ENCODE peak calls at places on chromosomes 2 and 18, in five cellular contexts. W, Z, U, G and B are unnamed samples.

GRCh38 chr18:9803698-9804516 is 81.9 kb upstream of the TXNDC2 start:
- DNase-seq in W (no peak), Z (no peak), U (no peak), G (no peak), B (no peak)

GRCh38 chr2:164697688-164698290 is 76.5 kb upstream of the GRB14 start:
- DNase-seq in W (no peak), Z (no peak), U (peak; percentile 44), G (no peak), B (no peak)

GRCh38 chr2:240456607-240457222 is 21.3 kb downstream of the GPC1 start:
- DNase-seq in W (no peak), Z (no peak), U (no peak), G (no peak), B (no peak)

GRCh38 chr2:88214631-88215030 is 44.5 kb downstream of the THNSL2 start:
- DNase-seq in W (no peak), Z (no peak), U (no peak), G (no peak), B (no peak)

GRCh38 chr2:150228936-150229335 is 258.5 kb downstream of the RND3 start:
- DNase-seq in W (no peak), Z (no peak), U (no peak), G (no peak), B (no peak)

GRCh38 chr2:240645346-240646060 is 20.2 kb downstream of the GPR35 start:
- DNase-seq in W (no peak), Z (no peak), U (no peak), G (no peak), B (no peak)

GRCh38 chr2:111049792-111050640 is 70.7 kb upstream of the BCL2L11 start:
- DNase-seq in W (no peak), Z (peak; percentile 46), U (peak; percentile 29), G (no peak), B (no peak)

GRCh38 chr2:170341684-170342631 is 164.0 kb downstream of the MYO3B start:
- DNase-seq in W (peak; percentile 7), Z (no peak), U (no peak), G (no peak), B (no peak)

GRCh38 chr18:60358516-60358915 is 14.1 kb downstream of the MC4R start:
- DNase-seq in W (no peak), Z (no peak), U (no peak), G (no peak), B (no peak)

GRCh38 chr18:79849328-79850207 is 51.8 kb downstream of the KCNG2 start:
- DNase-seq in W (no peak), Z (no peak), U (no peak), G (no peak), B (no peak)

GRCh38 chr18:35581555-35582309 is at the start of gene GALNT1:
- DNase-seq in W (peak; percentile 2), Z (peak; percentile 17), U (peak; percentile 20), G (no peak), B (no peak)

GRCh38 chr2:174120346-174120745 is 128.0 kb downstream of the OLA1 start:
- DNase-seq in W (no peak), Z (no peak), U (no peak), G (no peak), B (no peak)

GRCh38 chr2:166634706-166635105 is 140.7 kb upstream of the SCN7A start:
- DNase-seq in W (no peak), Z (no peak), U (no peak), G (no peak), B (no peak)

GRCh38 chr2:52526735-52527134 is 1240.9 kb upstream of the CHAC2 start:
- DNase-seq in W (no peak), Z (no peak), U (no peak), G (no peak), B (no peak)

GRCh38 chr2:37020212-37020886 is 54.0 kb upstream of the STRN start:
- DNase-seq in W (no peak), Z (no peak), U (no peak), G (no peak), B (peak; percentile 23)

GRCh38 chr2:9385841-9386240 is 37.5 kb downstream of the ITGB1BP1 start:
- DNase-seq in W (no peak), Z (no peak), U (no peak), G (no peak), B (no peak)